ENCODE peak calls at places on chromosomes 4 and X, in nine cellular contexts. One of them, this sample, is unnamed.

GRCh38 chr4:86935499-86935832 is 655 bp downstream of the AFF1 start:
- DNase-seq in skeletal muscle cell: no peak
- DNase-seq in hypothalamus: no peak
- DNase-seq in HS-5: no peak
- DNase-seq in RPMI8226: peak; percentile 45
- DNase-seq in heart left ventricle: peak; percentile 69
- DNase-seq in ureter: peak; percentile 62
- DNase-seq in T follicular helper cell: peak; percentile 26
- DNase-seq in fibroblast of villous mesenchyme: no peak
- DNase-seq in this sample: no peak

GRCh38 chr4:7772708-7773385 is 166.8 kb downstream of the AFAP1 start:
- DNase-seq in T follicular helper cell: no peak
- DNase-seq in HS-5: no peak
- DNase-seq in hypothalamus: no peak
- DNase-seq in fibroblast of villous mesenchyme: peak; percentile 50
- DNase-seq in heart left ventricle: peak; percentile 76
- DNase-seq in skeletal muscle cell: no peak
- DNase-seq in ureter: no peak
- DNase-seq in RPMI8226: no peak
- DNase-seq in this sample: no peak

GRCh38 chr4:6938758-6939201 is 29.2 kb downstream of the TBC1D14 start:
- DNase-seq in T follicular helper cell: no peak
- DNase-seq in ureter: no peak
- DNase-seq in skeletal muscle cell: no peak
- DNase-seq in HS-5: no peak
- DNase-seq in RPMI8226: no peak
- DNase-seq in hypothalamus: no peak
- DNase-seq in fibroblast of villous mesenchyme: no peak
- DNase-seq in heart left ventricle: peak; percentile 73
- DNase-seq in this sample: no peak

GRCh38 chr4:2059034-2059725 is at the start of gene NAT8L:
- DNase-seq in heart left ventricle: peak; percentile 54
- DNase-seq in RPMI8226: peak; percentile 44
- DNase-seq in hypothalamus: peak; percentile 54
- DNase-seq in fibroblast of villous mesenchyme: peak; percentile 12
- DNase-seq in T follicular helper cell: no peak
- DNase-seq in ureter: no peak
- DNase-seq in skeletal muscle cell: no peak
- DNase-seq in HS-5: no peak
- DNase-seq in this sample: no peak

GRCh38 chrX:32150141-32150540 is 1061.2 kb downstream of the DMD start:
- DNase-seq in ureter: no peak
- DNase-seq in heart left ventricle: no peak
- DNase-seq in fibroblast of villous mesenchyme: no peak
- DNase-seq in hypothalamus: no peak
- DNase-seq in RPMI8226: no peak
- DNase-seq in HS-5: no peak
- DNase-seq in skeletal muscle cell: no peak
- DNase-seq in T follicular helper cell: no peak
- DNase-seq in this sample: no peak

GRCh38 chr4:147842573-147842972 is 110.7 kb downstream of the ARHGAP10 start:
- DNase-seq in HS-5: peak; percentile 19
- DNase-seq in skeletal muscle cell: peak; percentile 92
- DNase-seq in T follicular helper cell: no peak
- DNase-seq in RPMI8226: no peak
- DNase-seq in heart left ventricle: peak; percentile 68
- DNase-seq in fibroblast of villous mesenchyme: peak; percentile 71
- DNase-seq in hypothalamus: no peak
- DNase-seq in ureter: no peak
- DNase-seq in this sample: no peak

GRCh38 chr4:119683518-119683917 is 54.9 kb upstream of the PDE5A start:
- DNase-seq in T follicular helper cell: no peak
- DNase-seq in RPMI8226: no peak
- DNase-seq in skeletal muscle cell: peak; percentile 24
- DNase-seq in hypothalamus: no peak
- DNase-seq in HS-5: no peak
- DNase-seq in ureter: no peak
- DNase-seq in heart left ventricle: no peak
- DNase-seq in fibroblast of villous mesenchyme: peak; percentile 75
- DNase-seq in this sample: peak; percentile 75

GRCh38 chr4:69066945-69067344 is 29.3 kb upstream of the UGT2B7 start:
- DNase-seq in heart left ventricle: no peak
- DNase-seq in ureter: no peak
- DNase-seq in HS-5: no peak
- DNase-seq in hypothalamus: no peak
- DNase-seq in fibroblast of villous mesenchyme: no peak
- DNase-seq in T follicular helper cell: no peak
- DNase-seq in skeletal muscle cell: peak; percentile 19
- DNase-seq in RPMI8226: no peak
- DNase-seq in this sample: peak; percentile 14

GRCh38 chrX:49272426-49272825 is 2.8 kb downstream of the PPP1R3F start:
- DNase-seq in fibroblast of villous mesenchyme: no peak
- DNase-seq in hypothalamus: no peak
- DNase-seq in skeletal muscle cell: no peak
- DNase-seq in RPMI8226: no peak
- DNase-seq in T follicular helper cell: no peak
- DNase-seq in heart left ventricle: no peak
- DNase-seq in HS-5: no peak
- DNase-seq in ureter: no peak
- DNase-seq in this sample: no peak

GRCh38 chr4:139144911-139145551 is 32.0 kb downstream of the ELF2 start:
- DNase-seq in hypothalamus: no peak
- DNase-seq in T follicular helper cell: no peak
- DNase-seq in fibroblast of villous mesenchyme: peak; percentile 4
- DNase-seq in heart left ventricle: no peak
- DNase-seq in HS-5: no peak
- DNase-seq in skeletal muscle cell: no peak
- DNase-seq in ureter: no peak
- DNase-seq in RPMI8226: peak; percentile 55
- DNase-seq in this sample: no peak

GRCh38 chrX:314781-315595 is 3.6 kb downstream of the GTPBP6 start:
- DNase-seq in T follicular helper cell: no peak
- DNase-seq in RPMI8226: no peak
- DNase-seq in ureter: no peak
- DNase-seq in heart left ventricle: peak; percentile 54
- DNase-seq in HS-5: no peak
- DNase-seq in skeletal muscle cell: no peak
- DNase-seq in fibroblast of villous mesenchyme: no peak
- DNase-seq in hypothalamus: no peak
- DNase-seq in this sample: no peak

GRCh38 chrX:20061869-20062254 is 54.8 kb downstream of the MAP7D2 start:
- DNase-seq in hypothalamus: no peak
- DNase-seq in fibroblast of villous mesenchyme: peak; percentile 57
- DNase-seq in skeletal muscle cell: no peak
- DNase-seq in HS-5: no peak
- DNase-seq in RPMI8226: peak; percentile 35
- DNase-seq in ureter: no peak
- DNase-seq in heart left ventricle: no peak
- DNase-seq in T follicular helper cell: no peak
- DNase-seq in this sample: peak; percentile 83

GRCh38 chr4:2849267-2850140 is 5.9 kb downstream of the ADD1 start:
- DNase-seq in HS-5: no peak
- DNase-seq in ureter: no peak
- DNase-seq in RPMI8226: no peak
- DNase-seq in heart left ventricle: no peak
- DNase-seq in hypothalamus: no peak
- DNase-seq in fibroblast of villous mesenchyme: peak; percentile 75
- DNase-seq in skeletal muscle cell: no peak
- DNase-seq in T follicular helper cell: no peak
- DNase-seq in this sample: no peak

GRCh38 chr4:57103051-57103450 is 7.1 kb downstream of the IGFBP7 start:
- DNase-seq in fibroblast of villous mesenchyme: peak; percentile 72
- DNase-seq in ureter: no peak
- DNase-seq in HS-5: no peak
- DNase-seq in skeletal muscle cell: no peak
- DNase-seq in RPMI8226: no peak
- DNase-seq in T follicular helper cell: no peak
- DNase-seq in hypothalamus: no peak
- DNase-seq in heart left ventricle: peak; percentile 65
- DNase-seq in this sample: peak; percentile 70

GRCh38 chr4:3461515-3462291 is 1.4 kb upstream of the DOK7 start:
- DNase-seq in skeletal muscle cell: peak; percentile 49
- DNase-seq in RPMI8226: no peak
- DNase-seq in T follicular helper cell: no peak
- DNase-seq in hypothalamus: no peak
- DNase-seq in HS-5: no peak
- DNase-seq in fibroblast of villous mesenchyme: no peak
- DNase-seq in heart left ventricle: peak; percentile 87
- DNase-seq in ureter: peak; percentile 79
- DNase-seq in this sample: no peak

GRCh38 chr4:116122131-116122530 is 963.2 kb downstream of the TRAM1L1 start:
- DNase-seq in heart left ventricle: no peak
- DNase-seq in ureter: no peak
- DNase-seq in HS-5: peak; percentile 25
- DNase-seq in RPMI8226: no peak
- DNase-seq in T follicular helper cell: no peak
- DNase-seq in fibroblast of villous mesenchyme: no peak
- DNase-seq in hypothalamus: no peak
- DNase-seq in skeletal muscle cell: peak; percentile 5
- DNase-seq in this sample: peak; percentile 40

GRCh38 chrX:71056857-71057256 is 11.3 kb downstream of the SNX12 start:
- DNase-seq in heart left ventricle: no peak
- DNase-seq in hypothalamus: no peak
- DNase-seq in RPMI8226: no peak
- DNase-seq in HS-5: no peak
- DNase-seq in T follicular helper cell: no peak
- DNase-seq in fibroblast of villous mesenchyme: peak; percentile 48
- DNase-seq in ureter: no peak
- DNase-seq in skeletal muscle cell: no peak
- DNase-seq in this sample: no peak

GRCh38 chr4:82705881-82706280 is 92.7 kb downstream of the SCD5 start:
- DNase-seq in hypothalamus: no peak
- DNase-seq in RPMI8226: no peak
- DNase-seq in T follicular helper cell: no peak
- DNase-seq in ureter: no peak
- DNase-seq in heart left ventricle: no peak
- DNase-seq in fibroblast of villous mesenchyme: peak; percentile 68
- DNase-seq in HS-5: no peak
- DNase-seq in skeletal muscle cell: no peak
- DNase-seq in this sample: peak; percentile 66

GRCh38 chr4:81652069-81652478 is 180.4 kb upstream of the RASGEF1B start:
- DNase-seq in T follicular helper cell: no peak
- DNase-seq in ureter: no peak
- DNase-seq in HS-5: no peak
- DNase-seq in heart left ventricle: no peak
- DNase-seq in skeletal muscle cell: no peak
- DNase-seq in hypothalamus: no peak
- DNase-seq in RPMI8226: no peak
- DNase-seq in fibroblast of villous mesenchyme: no peak
- DNase-seq in this sample: no peak

GRCh38 chr4:165118256-165118909 is 5.7 kb upstream of the TMEM192 start:
- DNase-seq in T follicular helper cell: no peak
- DNase-seq in skeletal muscle cell: no peak
- DNase-seq in hypothalamus: no peak
- DNase-seq in heart left ventricle: no peak
- DNase-seq in fibroblast of villous mesenchyme: no peak
- DNase-seq in RPMI8226: peak; percentile 49
- DNase-seq in HS-5: no peak
- DNase-seq in ureter: no peak
- DNase-seq in this sample: no peak

This sample was measured in mesenchymal stem cell.